ENCODE peak calls at places on chromosomes 6 and 20, in eight cellular contexts. One of them, this sample, is unnamed.

GRCh38 chr6:3813150-3813780 is 35.9 kb upstream of the FAM50B start:
- DNase-seq in AG09309: no peak
- DNase-seq in H4: peak
- DNase-seq in adipocyte: peak
- DNase-seq in stimulated activated naive CD4-positive, alpha-beta T cell treated with Interleukin-2 at 50 U/mL for 16 hours: no peak
- DNase-seq in neural progenitor cell: no peak
- DNase-seq in HFF-Myc: no peak
- DNase-seq in stimulated activated CD4-positive, alpha-beta T cell treated with anti-CD3 and anti-CD28 coated beads, TNF-alpha, amount 100 ng/mL, for 4 hours: no peak
- DNase-seq in this sample: no peak

GRCh38 chr6:113306552-113307145 is 550.5 kb upstream of the MARCKS start:
- DNase-seq in neural progenitor cell: peak
- DNase-seq in stimulated activated CD4-positive, alpha-beta T cell treated with anti-CD3 and anti-CD28 coated beads, TNF-alpha, amount 100 ng/mL, for 4 hours: no peak
- DNase-seq in stimulated activated naive CD4-positive, alpha-beta T cell treated with Interleukin-2 at 50 U/mL for 16 hours: peak
- DNase-seq in adipocyte: no peak
- DNase-seq in AG09309: no peak
- DNase-seq in HFF-Myc: no peak
- DNase-seq in H4: peak
- DNase-seq in this sample: no peak

GRCh38 chr20:9574182-9574581 is 59.8 kb downstream of the LAMP5 start:
- DNase-seq in H4: no peak
- DNase-seq in adipocyte: no peak
- DNase-seq in stimulated activated naive CD4-positive, alpha-beta T cell treated with Interleukin-2 at 50 U/mL for 16 hours: no peak
- DNase-seq in stimulated activated CD4-positive, alpha-beta T cell treated with anti-CD3 and anti-CD28 coated beads, TNF-alpha, amount 100 ng/mL, for 4 hours: no peak
- DNase-seq in AG09309: no peak
- DNase-seq in HFF-Myc: no peak
- DNase-seq in neural progenitor cell: peak
- DNase-seq in this sample: no peak

GRCh38 chr20:58557713-58558335 is 42.6 kb upstream of the APCDD1L start:
- DNase-seq in H4: no peak
- DNase-seq in stimulated activated naive CD4-positive, alpha-beta T cell treated with Interleukin-2 at 50 U/mL for 16 hours: no peak
- DNase-seq in neural progenitor cell: no peak
- DNase-seq in HFF-Myc: no peak
- DNase-seq in AG09309: no peak
- DNase-seq in stimulated activated CD4-positive, alpha-beta T cell treated with anti-CD3 and anti-CD28 coated beads, TNF-alpha, amount 100 ng/mL, for 4 hours: no peak
- DNase-seq in adipocyte: no peak
- DNase-seq in this sample: no peak

GRCh38 chr6:47357827-47358226 is 48.1 kb upstream of the TNFRSF21 start:
- DNase-seq in stimulated activated naive CD4-positive, alpha-beta T cell treated with Interleukin-2 at 50 U/mL for 16 hours: no peak
- DNase-seq in neural progenitor cell: no peak
- DNase-seq in stimulated activated CD4-positive, alpha-beta T cell treated with anti-CD3 and anti-CD28 coated beads, TNF-alpha, amount 100 ng/mL, for 4 hours: no peak
- DNase-seq in adipocyte: no peak
- DNase-seq in AG09309: no peak
- DNase-seq in HFF-Myc: no peak
- DNase-seq in H4: no peak
- DNase-seq in this sample: no peak

GRCh38 chr6:145789443-145789842 is 25.2 kb downstream of the FBXO30 start:
- DNase-seq in HFF-Myc: peak
- DNase-seq in stimulated activated naive CD4-positive, alpha-beta T cell treated with Interleukin-2 at 50 U/mL for 16 hours: no peak
- DNase-seq in AG09309: no peak
- DNase-seq in adipocyte: no peak
- DNase-seq in H4: no peak
- DNase-seq in neural progenitor cell: no peak
- DNase-seq in stimulated activated CD4-positive, alpha-beta T cell treated with anti-CD3 and anti-CD28 coated beads, TNF-alpha, amount 100 ng/mL, for 4 hours: no peak
- DNase-seq in this sample: no peak

GRCh38 chr6:22925304-22925835 is 356.0 kb downstream of the HDGFL1 start:
- DNase-seq in H4: no peak
- DNase-seq in neural progenitor cell: no peak
- DNase-seq in AG09309: no peak
- DNase-seq in stimulated activated CD4-positive, alpha-beta T cell treated with anti-CD3 and anti-CD28 coated beads, TNF-alpha, amount 100 ng/mL, for 4 hours: no peak
- DNase-seq in stimulated activated naive CD4-positive, alpha-beta T cell treated with Interleukin-2 at 50 U/mL for 16 hours: no peak
- DNase-seq in adipocyte: no peak
- DNase-seq in HFF-Myc: no peak
- DNase-seq in this sample: no peak

GRCh38 chr6:35500782-35501181 is 3.9 kb upstream of the TEAD3 start:
- DNase-seq in H4: peak
- DNase-seq in AG09309: no peak
- DNase-seq in adipocyte: peak
- DNase-seq in stimulated activated CD4-positive, alpha-beta T cell treated with anti-CD3 and anti-CD28 coated beads, TNF-alpha, amount 100 ng/mL, for 4 hours: no peak
- DNase-seq in stimulated activated naive CD4-positive, alpha-beta T cell treated with Interleukin-2 at 50 U/mL for 16 hours: no peak
- DNase-seq in neural progenitor cell: no peak
- DNase-seq in HFF-Myc: no peak
- DNase-seq in this sample: no peak

GRCh38 chr6:41273699-41274098 is 12.8 kb downstream of the TREM1 start:
- DNase-seq in stimulated activated naive CD4-positive, alpha-beta T cell treated with Interleukin-2 at 50 U/mL for 16 hours: no peak
- DNase-seq in neural progenitor cell: no peak
- DNase-seq in HFF-Myc: no peak
- DNase-seq in adipocyte: no peak
- DNase-seq in AG09309: no peak
- DNase-seq in stimulated activated CD4-positive, alpha-beta T cell treated with anti-CD3 and anti-CD28 coated beads, TNF-alpha, amount 100 ng/mL, for 4 hours: no peak
- DNase-seq in H4: no peak
- DNase-seq in this sample: no peak

GRCh38 chr6:165641672-165642156 is 21.3 kb downstream of the PDE10A start:
- DNase-seq in HFF-Myc: no peak
- DNase-seq in H4: no peak
- DNase-seq in adipocyte: no peak
- DNase-seq in stimulated activated CD4-positive, alpha-beta T cell treated with anti-CD3 and anti-CD28 coated beads, TNF-alpha, amount 100 ng/mL, for 4 hours: no peak
- DNase-seq in neural progenitor cell: no peak
- DNase-seq in stimulated activated naive CD4-positive, alpha-beta T cell treated with Interleukin-2 at 50 U/mL for 16 hours: no peak
- DNase-seq in AG09309: no peak
- DNase-seq in this sample: no peak

GRCh38 chr6:56808871-56809359 is 146.0 kb upstream of the BEND6 start:
- DNase-seq in stimulated activated CD4-positive, alpha-beta T cell treated with anti-CD3 and anti-CD28 coated beads, TNF-alpha, amount 100 ng/mL, for 4 hours: no peak
- DNase-seq in adipocyte: peak
- DNase-seq in HFF-Myc: no peak
- DNase-seq in stimulated activated naive CD4-positive, alpha-beta T cell treated with Interleukin-2 at 50 U/mL for 16 hours: no peak
- DNase-seq in H4: no peak
- DNase-seq in neural progenitor cell: no peak
- DNase-seq in AG09309: no peak
- DNase-seq in this sample: no peak

GRCh38 chr20:61025536-61025935 is 226.5 kb upstream of the CDH4 start:
- DNase-seq in stimulated activated naive CD4-positive, alpha-beta T cell treated with Interleukin-2 at 50 U/mL for 16 hours: no peak
- DNase-seq in HFF-Myc: no peak
- DNase-seq in adipocyte: no peak
- DNase-seq in AG09309: no peak
- DNase-seq in H4: no peak
- DNase-seq in stimulated activated CD4-positive, alpha-beta T cell treated with anti-CD3 and anti-CD28 coated beads, TNF-alpha, amount 100 ng/mL, for 4 hours: no peak
- DNase-seq in neural progenitor cell: no peak
- DNase-seq in this sample: no peak

GRCh38 chr6:2868637-2869379 is 27.1 kb upstream of the SERPINB1 start:
- DNase-seq in H4: no peak
- DNase-seq in HFF-Myc: no peak
- DNase-seq in adipocyte: no peak
- DNase-seq in AG09309: no peak
- DNase-seq in stimulated activated CD4-positive, alpha-beta T cell treated with anti-CD3 and anti-CD28 coated beads, TNF-alpha, amount 100 ng/mL, for 4 hours: no peak
- DNase-seq in stimulated activated naive CD4-positive, alpha-beta T cell treated with Interleukin-2 at 50 U/mL for 16 hours: no peak
- DNase-seq in neural progenitor cell: no peak
- DNase-seq in this sample: no peak

GRCh38 chr20:32473231-32474008 is 111.7 kb downstream of the NOL4L start:
- DNase-seq in stimulated activated naive CD4-positive, alpha-beta T cell treated with Interleukin-2 at 50 U/mL for 16 hours: no peak
- DNase-seq in AG09309: no peak
- DNase-seq in stimulated activated CD4-positive, alpha-beta T cell treated with anti-CD3 and anti-CD28 coated beads, TNF-alpha, amount 100 ng/mL, for 4 hours: no peak
- DNase-seq in HFF-Myc: no peak
- DNase-seq in H4: no peak
- DNase-seq in adipocyte: no peak
- DNase-seq in neural progenitor cell: peak
- DNase-seq in this sample: peak

GRCh38 chr6:149779644-149779963 is 30.1 kb downstream of the PCMT1 start:
- DNase-seq in H4: no peak
- DNase-seq in AG09309: no peak
- DNase-seq in stimulated activated naive CD4-positive, alpha-beta T cell treated with Interleukin-2 at 50 U/mL for 16 hours: no peak
- DNase-seq in stimulated activated CD4-positive, alpha-beta T cell treated with anti-CD3 and anti-CD28 coated beads, TNF-alpha, amount 100 ng/mL, for 4 hours: no peak
- DNase-seq in neural progenitor cell: no peak
- DNase-seq in HFF-Myc: no peak
- DNase-seq in adipocyte: no peak
- DNase-seq in this sample: no peak

GRCh38 chr20:23189341-23189740 is 103.2 kb upstream of the CD93 start:
- DNase-seq in H4: no peak
- DNase-seq in stimulated activated naive CD4-positive, alpha-beta T cell treated with Interleukin-2 at 50 U/mL for 16 hours: no peak
- DNase-seq in neural progenitor cell: no peak
- DNase-seq in HFF-Myc: no peak
- DNase-seq in AG09309: no peak
- DNase-seq in adipocyte: no peak
- DNase-seq in stimulated activated CD4-positive, alpha-beta T cell treated with anti-CD3 and anti-CD28 coated beads, TNF-alpha, amount 100 ng/mL, for 4 hours: no peak
- DNase-seq in this sample: no peak

This sample was measured in nucleus accumbens.